ENCODE peak calls at places on chromosomes 7 and 10, in eight cellular contexts. D, T, M, O, L, Q, V and W are unnamed samples.

GRCh38 chr10:99548041-99548530 is 15.3 kb downstream of the NKX2-3 start:
- DNase-seq in D (no peak), T (no peak), M (no peak), O (no peak), L (no peak), Q (no peak), V (no peak), W (peak; percentile 60)

GRCh38 chr10:3563298-3563697 is 221.7 kb downstream of the KLF6 start:
- DNase-seq in D (no peak), T (no peak), M (no peak), O (no peak), L (no peak), Q (no peak), V (no peak), W (no peak)

GRCh38 chr10:17237915-17238444 is 9.9 kb downstream of the VIM start:
- DNase-seq in D (no peak), T (no peak), M (no peak), O (no peak), L (no peak), Q (no peak), V (no peak), W (no peak)

GRCh38 chr10:109902992-109903947 is 20.0 kb downstream of the XPNPEP1 start:
- DNase-seq in D (no peak), T (no peak), M (no peak), O (no peak), L (no peak), Q (no peak), V (no peak), W (no peak)

GRCh38 chr10:12214763-12215218 is 18.8 kb downstream of the CDC123 start:
- DNase-seq in D (no peak), T (peak; percentile 29), M (no peak), O (peak; percentile 1), L (peak; percentile 10), Q (no peak), V (peak; percentile 27), W (no peak)

GRCh38 chr7:141441837-141442627 is 109.2 kb upstream of the AGK start:
- DNase-seq in D (no peak), T (no peak), M (peak; percentile 29), O (no peak), L (no peak), Q (peak; percentile 58), V (no peak), W (no peak)

GRCh38 chr7:117112640-117113039 is 159.3 kb downstream of the ST7 start:
- DNase-seq in D (no peak), T (no peak), M (no peak), O (peak; percentile 12), L (no peak), Q (no peak), V (no peak), W (no peak)

GRCh38 chr10:26555719-26556368 is 117.7 kb downstream of the APBB1IP start:
- DNase-seq in D (peak; percentile 33), T (no peak), M (no peak), O (no peak), L (no peak), Q (peak; percentile 74), V (no peak), W (no peak)

GRCh38 chr7:102296514-102296913 is 9.8 kb downstream of the SH2B2 start:
- DNase-seq in D (no peak), T (no peak), M (no peak), O (no peak), L (no peak), Q (no peak), V (no peak), W (no peak)